ENCODE peak calls at places on chromosomes 7 and 10, in ten cellular contexts. I is foreskin fibroblast, K is astrocyte of the spinal cord, L is cardiac muscle cell, B is cardiac fibroblast, F is choroid plexus epithelial cell, Q is brain microvascular endothelial cell, C is lower lobe of right lung, U is GM12865, P is spleen. H is an unnamed sample.

GRCh38 chr10:103708627-103709288 is 146.6 kb downstream of the SH3PXD2A start:
- DNase-seq in I (no peak), K (no peak), L (no peak), B (no peak), F (no peak), Q (no peak), C (no peak), U (no peak), P (no peak), H (no peak)

GRCh38 chr10:62096534-62096933 is 172.1 kb downstream of the RTKN2 start:
- DNase-seq in I (no peak), K (no peak), L (no peak), B (no peak), F (peak; percentile 39), Q (no peak), C (no peak), U (no peak), P (no peak), H (no peak)

GRCh38 chr7:22851140-22851539 is 28.5 kb upstream of the TOMM7 start:
- DNase-seq in I (peak; percentile 44), K (no peak), L (no peak), B (no peak), F (no peak), Q (no peak), C (no peak), U (no peak), P (no peak), H (no peak)

GRCh38 chr7:123054357-123055133 is 59.0 kb upstream of the TAS2R16 start:
- DNase-seq in I (no peak), K (no peak), L (peak; percentile 84), B (peak; percentile 55), F (peak; percentile 52), Q (no peak), C (no peak), U (peak; percentile 13), P (no peak), H (no peak)

GRCh38 chr10:28897617-28898464 is 220.5 kb downstream of the BAMBI start:
- DNase-seq in I (no peak), K (no peak), L (no peak), B (peak; percentile 8), F (no peak), Q (no peak), C (no peak), U (no peak), P (no peak), H (no peak)

GRCh38 chr7:37448057-37448636 is 517 bp downstream of the ELMO1 start:
- DNase-seq in I (peak; percentile 1), K (no peak), L (peak; percentile 55), B (no peak), F (no peak), Q (no peak), C (no peak), U (no peak), P (no peak), H (no peak)

GRCh38 chr10:34766256-34766580 is 48.9 kb downstream of the PARD3 start:
- DNase-seq in I (peak; percentile 17), K (no peak), L (no peak), B (no peak), F (no peak), Q (no peak), C (no peak), U (no peak), P (no peak), H (no peak)

GRCh38 chr10:55058800-55059199 is 257.8 kb upstream of the PCDH15 start:
- DNase-seq in I (no peak), K (no peak), L (no peak), B (no peak), F (no peak), Q (no peak), C (no peak), U (no peak), P (no peak), H (no peak)

GRCh38 chr7:100093925-100094486 is 5.2 kb downstream of the COPS6 start:
- DNase-seq in I (peak; percentile 38), K (no peak), L (no peak), B (no peak), F (no peak), Q (no peak), C (no peak), U (no peak), P (no peak), H (no peak)

GRCh38 chr7:116162236-116162635 is 48.1 kb upstream of the TES start:
- DNase-seq in I (no peak), K (no peak), L (no peak), B (no peak), F (no peak), Q (no peak), C (no peak), U (no peak), P (no peak), H (no peak)
- H3K4me3 ChIP-seq in I (no peak overlapping the region), K (no peak overlapping the region), L (no peak overlapping the region), B (no peak overlapping the region), F (no peak overlapping the region), Q (no peak overlapping the region), C (no peak overlapping the region), U (no peak overlapping the region), P (no peak overlapping the region), H (no peak overlapping the region)

DNA sequence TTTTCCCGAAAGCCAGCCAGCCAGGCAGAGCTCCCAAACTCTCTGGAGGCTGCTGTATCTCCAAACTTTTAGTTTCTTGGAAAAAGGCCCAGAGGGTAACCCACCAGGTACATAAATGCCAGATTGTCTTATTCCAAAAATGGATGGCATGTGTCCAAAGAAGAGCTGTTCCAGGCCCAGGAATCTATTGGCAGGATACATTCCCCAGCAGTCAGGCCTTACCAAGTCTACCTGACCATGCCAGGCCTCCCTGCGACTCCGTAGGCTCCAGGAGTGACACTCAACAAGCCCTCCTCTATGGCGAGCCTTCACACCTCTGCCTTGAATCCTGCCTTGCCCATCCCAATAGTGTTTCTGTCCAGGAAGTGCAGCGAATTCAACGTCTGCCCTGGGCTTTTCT is 95.6 kb downstream of the GRB10 start:
- DNase-seq in I (no peak), K (no peak), L (no peak), B (no peak), F (no peak), Q (no peak), C (no peak), U (no peak), P (no peak), H (no peak)
- TF ChIP-seq CTCF in I (no peak), K (no peak), L (no peak), B (no peak), F (no peak), Q (no peak), C (no peak), U (no peak), P (no peak), H (no peak)

DNA sequence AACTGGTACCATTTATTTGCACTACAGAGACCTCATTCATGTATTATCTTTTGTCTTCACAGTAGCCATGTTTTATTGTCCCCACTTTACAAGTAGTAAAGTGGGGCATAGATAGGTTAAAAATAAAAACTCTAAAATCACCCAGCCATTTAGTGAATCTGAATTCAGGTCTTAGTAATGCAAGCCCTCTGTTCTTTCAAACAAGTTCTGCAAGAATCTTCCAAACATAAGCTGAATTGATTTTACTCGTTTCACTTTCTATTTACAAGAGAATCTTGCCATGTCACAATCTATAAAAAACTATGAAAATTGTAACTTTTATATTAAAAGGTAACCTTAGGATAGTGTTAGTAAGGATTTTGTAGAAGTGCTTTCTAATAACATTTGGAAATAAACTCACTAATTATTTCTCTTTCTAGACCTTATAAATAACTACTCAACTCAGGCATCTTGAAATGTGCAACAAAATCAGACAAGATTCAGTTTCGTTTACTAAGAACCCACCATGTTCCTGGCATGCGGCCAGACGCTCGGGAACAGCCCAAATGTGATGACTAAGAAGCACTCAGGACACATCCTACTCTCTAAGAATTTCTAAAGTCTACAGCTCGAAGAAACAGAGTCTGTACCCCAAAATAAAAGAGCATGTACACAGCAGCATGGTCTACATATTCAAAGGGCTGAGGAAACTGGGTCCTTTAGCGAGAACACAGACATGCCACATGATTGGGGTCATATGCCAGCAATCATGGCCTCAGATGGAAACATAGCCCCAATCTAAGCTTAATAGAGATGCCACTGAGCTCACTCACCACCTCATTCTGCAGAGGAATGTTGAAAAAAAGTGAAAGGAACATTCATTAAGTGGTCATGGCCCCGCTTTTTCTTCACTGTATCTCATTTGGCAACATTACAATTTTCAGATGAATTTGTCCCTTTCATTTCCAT is 167.6 kb downstream of the AMPH start:
- DNase-seq in I (peak; percentile 73), K (peak; percentile 88), L (no peak), B (peak; percentile 81), F (peak; percentile 93), Q (peak; percentile 92), C (peak; percentile 53), U (peak; percentile 92), P (peak; percentile 88), H (no peak)
- H3K4me3 ChIP-seq in I (no peak overlapping the region), K (no peak overlapping the region), L (no peak overlapping the region), B (no peak overlapping the region), F (peak overlapping the region; percentile 26), Q (no peak overlapping the region), C (no peak overlapping the region), U (peak overlapping the region; percentile 31), P (no peak overlapping the region), H (no peak overlapping the region)

DNA sequence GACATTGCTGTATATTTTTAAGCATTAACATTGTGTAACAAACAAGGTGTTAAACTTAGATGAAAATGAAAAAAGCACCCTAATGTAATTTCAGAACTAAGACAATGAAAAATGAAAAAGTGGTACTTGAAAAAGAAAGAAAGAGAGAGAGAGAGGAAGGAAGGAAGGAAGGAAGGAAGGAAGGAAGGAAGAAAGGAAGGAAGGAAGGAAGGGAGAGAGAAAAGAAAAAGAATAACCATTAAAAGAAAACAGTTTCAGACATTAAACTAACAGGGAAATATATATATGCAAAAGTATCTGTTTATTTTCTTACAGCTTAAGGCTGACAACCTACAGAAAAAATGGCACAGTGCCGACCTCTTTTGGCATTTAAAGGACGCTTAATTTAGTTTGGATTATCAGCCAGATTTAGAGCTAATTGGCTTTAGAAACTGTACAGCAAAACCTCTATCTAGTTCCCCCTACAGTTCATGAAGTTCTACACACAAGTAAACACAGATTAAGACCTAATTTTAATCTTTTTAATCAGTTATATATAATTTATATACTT is 13.8 kb downstream of the MTERF1 start:
- DNase-seq in I (no peak), K (no peak), L (no peak), B (no peak), F (peak; percentile 15), Q (no peak), C (no peak), U (no peak), P (no peak), H (no peak)
- TF ChIP-seq CTCF in I (no peak), K (no peak), L (no peak), B (no peak), F (no peak), Q (no peak), C (no peak), U (no peak), P (no peak), H (no peak)